ENCODE peak calls at places on chromosomes 6 and 20, in eight cellular contexts. U is left lung, T is activated T-helper 1 cell treated with Interleukin-2 at 50 U/mL for 16 hours, E is NCI-H460, X is mucosa of descending colon, F is fibroblast of mammary gland, M is PC-9, H is nephron progenitor cell. Z is an unnamed sample.

GRCh38 chr20:9407805-9408421 is 106.5 kb upstream of the LAMP5 start:
- DNase-seq in U (peak; percentile 38), T (no peak), E (peak; percentile 67), X (no peak), F (peak; percentile 79), M (peak; percentile 57), H (peak; percentile 69), Z (no peak)

GRCh38 chr6:116530436-116530835 is 15.0 kb downstream of the TRAPPC3L start:
- DNase-seq in U (no peak), T (no peak), E (no peak), X (no peak), F (no peak), M (no peak), H (no peak), Z (no peak)

GRCh38 chr6:32796848-32797776 is 19.7 kb downstream of the HLA-DOB start:
- DNase-seq in U (peak; percentile 77), T (peak; percentile 55), E (peak; percentile 49), X (peak; percentile 81), F (peak; percentile 57), M (peak; percentile 64), H (peak; percentile 89), Z (peak; percentile 76)

GRCh38 chr6:72580281-72580940 is 41.5 kb upstream of the KCNQ5 start:
- DNase-seq in U (no peak), T (no peak), E (peak; percentile 3), X (no peak), F (peak; percentile 77), M (peak; percentile 10), H (no peak), Z (no peak)

GRCh38 chr6:128068110-128068460 is 167.2 kb upstream of the THEMIS start:
- DNase-seq in U (no peak), T (no peak), E (no peak), X (no peak), F (no peak), M (no peak), H (no peak), Z (no peak)

GRCh38 chr6:72461144-72461543 is 160.7 kb upstream of the KCNQ5 start:
- DNase-seq in U (no peak), T (no peak), E (no peak), X (no peak), F (peak; percentile 64), M (no peak), H (no peak), Z (no peak)

GRCh38 chr6:8583291-8583690 is 147.9 kb upstream of the SLC35B3 start:
- DNase-seq in U (no peak), T (no peak), E (no peak), X (no peak), F (no peak), M (no peak), H (no peak), Z (no peak)

GRCh38 chr20:62368629-62369507 is 1.8 kb upstream of the LAMA5 start:
- DNase-seq in U (no peak), T (no peak), E (no peak), X (no peak), F (peak; percentile 62), M (peak; percentile 80), H (peak; percentile 81), Z (no peak)

GRCh38 chr6:168895102-168895812 is 358.4 kb downstream of the THBS2 start:
- DNase-seq in U (peak; percentile 82), T (peak; percentile 62), E (peak; percentile 47), X (peak; percentile 92), F (peak; percentile 73), M (peak; percentile 61), H (peak; percentile 84), Z (peak; percentile 52)

GRCh38 chr6:92710048-92710447 is 709.3 kb downstream of the EPHA7 start:
- DNase-seq in U (no peak), T (no peak), E (no peak), X (no peak), F (no peak), M (no peak), H (no peak), Z (no peak)

GRCh38 chr6:153994004-153994403 is 45.0 kb upstream of the OPRM1 start:
- DNase-seq in U (no peak), T (no peak), E (no peak), X (no peak), F (no peak), M (no peak), H (no peak), Z (no peak)

Z was measured in T-helper 17 cell.